ENCODE peak calls at places on chromosomes 4 and X, in four cellular contexts. D is CD8-positive, alpha-beta T cell; J is AG04450; Q is uterus. Z is an unnamed sample.
A peak's percentile ranks its signal among the peaks of the same experiment; 100 is the strongest.

GRCh38 chr4:76206222-76206942 is 7.2 kb downstream of the SCARB2 start:
- DNase-seq in D (no peak), J (no peak), Q (peak; percentile 40), Z (no peak)

GRCh38 chr4:170229021-170229420 is 139.3 kb upstream of the AADAT start:
- DNase-seq in J (no peak), Q (no peak), D (no peak), Z (no peak)

GRCh38 chr4:51840791-51841190 is 2.2 kb upstream of the DCUN1D4 start:
- DNase-seq in Q (no peak), D (no peak), J (no peak), Z (no peak)

GRCh38 chr4:186772936-186773335 is 49.3 kb upstream of the FAT1 start:
- DNase-seq in Q (no peak), D (no peak), J (peak; percentile 44), Z (no peak)

GRCh38 chr4:2931765-2932560 is 31.2 kb downstream of the NOP14 start:
- DNase-seq in Q (peak; percentile 15), J (no peak), D (no peak), Z (peak; percentile 81)

GRCh38 chrX:53280703-53281320 is 572 bp downstream of the IQSEC2 start:
- DNase-seq in J (no peak), Q (peak; percentile 76), D (no peak), Z (peak; percentile 75)

GRCh38 chrX:103817502-103817901 is 14.6 kb downstream of the RAB9B start:
- DNase-seq in Q (peak; percentile 17), J (no peak), D (no peak), Z (no peak)

GRCh38 chr4:4407299-4408131 is 20.6 kb downstream of the NSG1 start:
- DNase-seq in D (no peak), J (no peak), Q (no peak), Z (peak; percentile 42)

DNA sequence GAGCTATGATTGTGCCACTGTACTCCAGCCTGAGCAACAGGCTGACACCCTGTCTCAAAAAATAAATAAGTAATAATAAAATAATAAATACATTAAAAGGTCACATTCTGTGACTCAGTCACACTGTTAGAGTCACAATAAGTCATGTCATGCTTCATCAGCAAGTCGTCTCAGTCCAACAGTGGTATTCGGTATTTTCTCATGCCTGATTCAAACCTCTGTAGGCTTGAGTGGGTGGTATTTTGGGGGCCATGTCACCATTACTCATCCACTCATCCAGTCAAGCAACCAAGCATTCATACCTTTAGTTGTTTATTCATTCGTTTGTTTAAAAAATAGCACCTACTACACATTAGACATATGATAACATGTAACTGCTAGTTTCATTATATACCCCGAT is 46.9 kb downstream of the SUPT20HL2 start:
- DNase-seq in D (no peak), Q (no peak), J (no peak), Z (no peak)
- TF ChIP-seq CTCF in D (no peak), Q (no peak), J (no peak), Z (no peak)

GRCh38 chr4:26609868-26610267 is 26.0 kb downstream of the TBC1D19 start:
- DNase-seq in D (no peak), Q (no peak), J (no peak), Z (no peak)
- H3K27ac ChIP-seq in D (no peak overlapping the region), Q (no peak overlapping the region), J (no peak overlapping the region), Z (no peak overlapping the region)

DNA sequence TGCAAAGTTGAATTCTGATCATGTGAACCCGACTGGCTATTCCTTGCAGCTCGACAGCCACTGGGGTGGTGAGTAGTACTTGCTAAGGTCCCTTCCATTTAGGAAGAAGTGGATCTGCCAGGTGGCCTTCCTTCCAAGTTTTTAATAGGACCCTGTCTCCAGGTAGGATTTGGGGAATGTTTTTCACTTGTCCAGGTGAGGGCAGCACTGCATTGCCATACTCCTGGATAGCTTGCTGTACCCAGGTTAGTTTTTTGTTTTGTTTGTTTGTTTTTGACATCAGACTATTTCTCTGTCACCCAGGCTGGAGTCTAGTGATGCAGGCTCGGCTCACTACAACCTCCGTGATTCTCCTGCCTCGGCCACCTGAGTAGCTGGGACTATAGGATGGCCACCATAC is 29.8 kb downstream of the SAGE1 start:
- DNase-seq in J (no peak), D (no peak), Q (no peak), Z (no peak)
- TF ChIP-seq CTCF in J (peak; percentile 15), D (no peak), Q (no peak), Z (no peak)

GRCh38 chrX:26050099-26050498 is 88.0 kb upstream of the MAGEB18 start:
- DNase-seq in Q (no peak), J (no peak), D (no peak), Z (no peak)
- H3K27ac ChIP-seq in Q (no peak overlapping the region), J (no peak overlapping the region), D (no peak overlapping the region), Z (no peak overlapping the region)

Z was measured in psoas muscle.